ENCODE peak calls at places on chromosomes 16 and 17, in six cellular contexts. L, I, P, G, J and V are unnamed samples.

GRCh38 chr16:19094542-19095365 is 19.0 kb upstream of the ITPRIPL2 start:
- DNase-seq in L (no peak), I (no peak), P (no peak), G (no peak), J (no peak), V (no peak)

GRCh38 chr17:28746611-28747045 is 2.8 kb downstream of the TRAF4 start:
- DNase-seq in L (no peak), I (no peak), P (no peak), G (no peak), J (no peak), V (no peak)

GRCh38 chr17:80891096-80892018 is 100.3 kb upstream of the CHMP6 start:
- DNase-seq in L (peak; percentile 53), I (peak; percentile 98), P (no peak), G (peak; percentile 99), J (no peak), V (no peak)

GRCh38 chr16:27193300-27193990 is 9.9 kb upstream of the KDM8 start:
- DNase-seq in L (no peak), I (no peak), P (no peak), G (no peak), J (no peak), V (no peak)

GRCh38 chr16:85168732-85169256 is 56.5 kb upstream of the CIBAR2 start:
- DNase-seq in L (peak; percentile 81), I (peak; percentile 63), P (peak; percentile 78), G (no peak), J (peak; percentile 74), V (peak; percentile 39)

GRCh38 chr16:72256398-72257048 is 84.6 kb upstream of the PMFBP1 start:
- DNase-seq in L (no peak), I (peak; percentile 82), P (no peak), G (peak; percentile 58), J (no peak), V (no peak)

GRCh38 chr17:48054238-48055185 is 6.4 kb downstream of the NFE2L1 start:
- DNase-seq in L (peak; percentile 74), I (peak; percentile 84), P (peak; percentile 83), G (peak; percentile 93), J (peak; percentile 76), V (peak; percentile 39)

GRCh38 chr17:78343099-78343432 is 16.8 kb downstream of the SOCS3 start:
- DNase-seq in L (peak; percentile 84), I (peak; percentile 94), P (peak; percentile 81), G (peak; percentile 93), J (peak; percentile 80), V (no peak)

GRCh38 chr16:57113042-57113453 is 20.7 kb downstream of the CPNE2 start:
- DNase-seq in L (no peak), I (peak; percentile 77), P (no peak), G (peak; percentile 54), J (no peak), V (no peak)

GRCh38 chr17:45825792-45826191 is 18.9 kb upstream of the SPPL2C start:
- DNase-seq in L (no peak), I (no peak), P (no peak), G (no peak), J (no peak), V (no peak)

GRCh38 chr16:83717308-83717707 is 90.5 kb upstream of the HSBP1 start:
- DNase-seq in L (no peak), I (no peak), P (no peak), G (no peak), J (no peak), V (no peak)

GRCh38 chr17:68379150-68379510 is 78.2 kb downstream of the WIPI1 start:
- DNase-seq in L (no peak), I (no peak), P (no peak), G (no peak), J (no peak), V (no peak)

GRCh38 chr17:68377771-68378201 is 79.5 kb downstream of the WIPI1 start:
- DNase-seq in L (no peak), I (no peak), P (no peak), G (no peak), J (no peak), V (no peak)

GRCh38 chr17:68381076-68381900 is 76.0 kb downstream of the WIPI1 start:
- DNase-seq in L (no peak), I (peak; percentile 94), P (peak; percentile 75), G (peak; percentile 100), J (no peak), V (no peak)

GRCh38 chr17:68379692-68380677 is 77.3 kb downstream of the WIPI1 start:
- DNase-seq in L (no peak), I (no peak), P (no peak), G (no peak), J (no peak), V (no peak)

DNA sequence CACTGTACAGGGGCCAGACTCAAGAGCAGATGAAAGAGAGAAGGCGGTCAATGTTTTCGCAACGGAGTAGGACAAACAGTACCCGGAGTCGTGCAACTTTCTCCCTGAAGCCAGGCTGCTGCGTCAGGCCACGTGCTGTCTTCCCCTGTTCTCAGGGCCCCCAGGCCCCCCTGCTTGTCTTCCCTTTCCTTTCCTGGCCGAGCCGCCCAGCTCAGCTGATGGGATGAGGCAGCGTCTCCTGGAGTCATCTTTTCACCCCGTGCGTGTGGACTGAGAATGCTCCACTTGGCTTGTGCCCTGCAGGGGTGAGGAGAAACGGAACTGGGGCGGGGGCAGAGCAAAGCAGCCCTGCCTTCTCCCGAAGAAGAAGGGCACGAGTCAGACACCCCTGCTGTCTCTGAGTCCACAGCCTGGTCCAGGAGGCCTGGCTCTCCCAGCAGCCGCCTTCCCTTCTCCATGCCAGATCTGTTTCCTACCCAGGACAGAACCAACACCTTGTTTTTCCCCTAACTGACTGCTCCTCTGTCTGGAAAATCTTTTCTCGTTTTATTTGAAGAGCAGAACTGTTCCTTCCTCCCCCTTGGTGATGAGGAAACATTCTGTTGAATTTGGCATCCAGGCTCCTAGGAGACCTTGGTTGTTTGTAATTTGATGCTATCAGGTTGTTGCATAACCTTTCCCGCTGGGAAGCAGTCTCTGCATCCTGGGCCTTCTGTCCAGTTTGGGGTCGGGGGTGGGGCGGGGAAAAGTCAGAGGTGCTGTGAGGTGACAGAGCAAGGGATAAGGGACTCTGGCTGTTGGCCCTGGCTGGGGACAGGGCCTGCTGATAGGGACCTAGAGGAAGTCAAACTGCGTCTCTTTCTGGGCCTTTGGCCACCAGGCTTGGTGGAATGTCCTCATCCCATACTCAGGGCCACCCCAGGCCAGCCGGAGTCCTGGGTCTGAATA is 78.8 kb downstream of the WIPI1 start:
- DNase-seq in L (peak; percentile 93), I (peak; percentile 82), P (peak; percentile 98), G (peak; percentile 100), J (peak; percentile 95), V (no peak)
- H3K4me3 ChIP-seq in L (no peak overlapping the region), I (peak overlapping the region; percentile 38), P (no peak overlapping the region), G (peak overlapping the region; percentile 28), J (peak overlapping the region; percentile 46), V (no peak overlapping the region)

GRCh38 chr16:66874079-66874775 is 6.1 kb upstream of the PDP2 start:
- DNase-seq in L (no peak), I (peak; percentile 68), P (no peak), G (peak; percentile 67), J (no peak), V (no peak)
- H3K4me1 ChIP-seq in L (peaks cover 9% of the 10 kb centered on the region), I (peaks cover 16% of the 10 kb centered on the region), P (no peaks in the 10 kb centered on the region), G (peaks cover 18% of the 10 kb centered on the region), J (peaks cover 11% of the 10 kb centered on the region), V (peaks cover 4% of the 10 kb centered on the region)

GRCh38 chr17:43907425-43907981 is at the start of gene MPP2:
- DNase-seq in L (peak; percentile 83), I (peak; percentile 76), P (peak; percentile 79), G (peak; percentile 75), J (peak; percentile 72), V (peak; percentile 74)
- H3K27me3 ChIP-seq in L (no peaks in the 10 kb centered on the region), I (peaks cover 5% of the 10 kb centered on the region), P (no peaks in the 10 kb centered on the region), G (peaks cover 14% of the 10 kb centered on the region), J (no peaks in the 10 kb centered on the region), V (no peaks in the 10 kb centered on the region)

GRCh38 chr16:1379863-1380174 is 28.1 kb downstream of the GNPTG start:
- DNase-seq in L (no peak), I (no peak), P (no peak), G (no peak), J (no peak), V (no peak)
- H3K4me3 ChIP-seq in L (no peak overlapping the region), I (peak overlapping the region; percentile 17), P (no peak overlapping the region), G (peak overlapping the region; percentile 48), J (peak overlapping the region; percentile 68), V (peak overlapping the region; percentile 72)

GRCh38 chr17:82281076-82281475 is 7.6 kb upstream of the CSNK1D start:
- DNase-seq in L (no peak), I (no peak), P (no peak), G (no peak), J (no peak), V (no peak)

GRCh38 chr17:82282239-82283207 is 9.0 kb upstream of the CSNK1D start:
- DNase-seq in L (no peak), I (peak; percentile 43), P (no peak), G (no peak), J (no peak), V (no peak)

GRCh38 chr17:82278786-82279379 is 5.4 kb upstream of the CSNK1D start:
- DNase-seq in L (peak; percentile 18), I (no peak), P (no peak), G (no peak), J (no peak), V (no peak)

GRCh38 chr17:82281502-82282238 is 8.2 kb upstream of the CSNK1D start:
- DNase-seq in L (no peak), I (peak; percentile 47), P (no peak), G (no peak), J (no peak), V (no peak)

GRCh38 chr17:82280537-82280936 is 7.0 kb upstream of the CSNK1D start:
- DNase-seq in L (no peak), I (no peak), P (no peak), G (no peak), J (no peak), V (no peak)
- H3K4me1 ChIP-seq in L (peaks cover 7% of the 10 kb centered on the region), I (peaks cover 11% of the 10 kb centered on the region), P (no peaks in the 10 kb centered on the region), G (peaks cover 32% of the 10 kb centered on the region), J (peaks cover 7% of the 10 kb centered on the region), V (peaks cover 7% of the 10 kb centered on the region)

DNA sequence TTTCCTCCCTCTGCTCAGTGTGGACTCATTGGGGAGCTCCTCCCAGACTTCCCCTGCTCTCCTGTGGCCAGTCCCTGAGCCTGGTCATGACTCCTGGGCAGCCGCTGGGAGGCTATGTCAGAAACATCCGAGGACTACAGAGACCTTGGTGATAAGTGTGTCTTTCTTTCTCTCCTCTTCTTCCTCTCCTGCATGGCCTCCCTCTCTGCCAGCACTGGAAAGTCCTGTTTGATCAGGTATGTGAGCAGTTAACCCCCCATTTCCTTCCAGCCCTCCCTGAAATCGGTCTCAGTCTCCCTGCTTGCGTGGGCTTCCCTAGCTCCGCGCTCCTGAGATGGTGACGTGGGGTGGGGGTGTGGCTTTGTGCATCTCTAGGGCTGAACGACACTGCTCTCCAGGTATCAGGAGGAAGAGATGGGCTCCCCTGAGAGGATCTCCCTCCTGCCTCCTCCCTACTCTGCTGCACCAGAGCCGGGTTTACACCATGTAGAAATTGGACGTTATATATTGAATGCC is 2.1 kb downstream of the RHBDL3 start:
- DNase-seq in L (no peak), I (no peak), P (no peak), G (peak; percentile 18), J (no peak), V (no peak)
- H3K27me3 ChIP-seq in L (peaks cover 12% of the 10 kb centered on the region), I (peaks cover 55% of the 10 kb centered on the region), P (no peaks in the 10 kb centered on the region), G (peaks cover 80% of the 10 kb centered on the region), J (peaks cover 75% of the 10 kb centered on the region), V (peaks cover 81% of the 10 kb centered on the region)